ENCODE peak calls at places on chromosomes 6 and 20, in ten cellular contexts. One of them, this sample, is unnamed.
A peak's percentile ranks its signal among the peaks of the same experiment; 100 is the strongest.

GRCh38 chr6:13305791-13306190 is 22.5 kb downstream of the TBC1D7 start:
- DNase-seq in hepatocyte: no peak
- DNase-seq in neuronal stem cell: no peak
- DNase-seq in brain microvascular endothelial cell: no peak
- DNase-seq in HCT116: no peak
- DNase-seq in esophagus squamous epithelium: no peak
- DNase-seq in heart right ventricle: no peak
- DNase-seq in effector memory CD4-positive, alpha-beta T cell: no peak
- DNase-seq in right cardiac atrium: no peak
- DNase-seq in HepG2: no peak
- DNase-seq in this sample: no peak

GRCh38 chr20:11797161-11797560 is 120.5 kb upstream of the BTBD3 start:
- DNase-seq in neuronal stem cell: no peak
- DNase-seq in hepatocyte: no peak
- DNase-seq in HCT116: no peak
- DNase-seq in esophagus squamous epithelium: no peak
- DNase-seq in right cardiac atrium: no peak
- DNase-seq in HepG2: no peak
- DNase-seq in effector memory CD4-positive, alpha-beta T cell: no peak
- DNase-seq in heart right ventricle: no peak
- DNase-seq in brain microvascular endothelial cell: no peak
- DNase-seq in this sample: no peak

GRCh38 chr20:38023181-38024085 is 9.8 kb downstream of the TTI1 start:
- DNase-seq in HepG2: peak; percentile 43
- DNase-seq in right cardiac atrium: no peak
- DNase-seq in esophagus squamous epithelium: no peak
- DNase-seq in hepatocyte: peak; percentile 14
- DNase-seq in heart right ventricle: no peak
- DNase-seq in neuronal stem cell: no peak
- DNase-seq in HCT116: no peak
- DNase-seq in effector memory CD4-positive, alpha-beta T cell: no peak
- DNase-seq in brain microvascular endothelial cell: peak; percentile 62
- DNase-seq in this sample: no peak

GRCh38 chr20:60474385-60474910 is 516.2 kb downstream of the CDH26 start:
- DNase-seq in right cardiac atrium: no peak
- DNase-seq in esophagus squamous epithelium: no peak
- DNase-seq in brain microvascular endothelial cell: no peak
- DNase-seq in HCT116: no peak
- DNase-seq in neuronal stem cell: no peak
- DNase-seq in heart right ventricle: no peak
- DNase-seq in effector memory CD4-positive, alpha-beta T cell: no peak
- DNase-seq in HepG2: no peak
- DNase-seq in hepatocyte: no peak
- DNase-seq in this sample: no peak

GRCh38 chr6:114611696-114612095 is 268.9 kb upstream of the HS3ST5 start:
- DNase-seq in effector memory CD4-positive, alpha-beta T cell: no peak
- DNase-seq in brain microvascular endothelial cell: no peak
- DNase-seq in HepG2: no peak
- DNase-seq in heart right ventricle: no peak
- DNase-seq in HCT116: no peak
- DNase-seq in neuronal stem cell: no peak
- DNase-seq in esophagus squamous epithelium: no peak
- DNase-seq in hepatocyte: no peak
- DNase-seq in right cardiac atrium: no peak
- DNase-seq in this sample: no peak

GRCh38 chr6:75118925-75119515 is 86.8 kb downstream of the COL12A1 start:
- DNase-seq in neuronal stem cell: no peak
- DNase-seq in heart right ventricle: no peak
- DNase-seq in hepatocyte: no peak
- DNase-seq in right cardiac atrium: no peak
- DNase-seq in effector memory CD4-positive, alpha-beta T cell: no peak
- DNase-seq in HepG2: no peak
- DNase-seq in brain microvascular endothelial cell: no peak
- DNase-seq in esophagus squamous epithelium: no peak
- DNase-seq in HCT116: peak; percentile 1
- DNase-seq in this sample: no peak

GRCh38 chr6:12890171-12890790 is 173.7 kb downstream of the PHACTR1 start:
- DNase-seq in neuronal stem cell: no peak
- DNase-seq in heart right ventricle: no peak
- DNase-seq in hepatocyte: no peak
- DNase-seq in brain microvascular endothelial cell: no peak
- DNase-seq in effector memory CD4-positive, alpha-beta T cell: no peak
- DNase-seq in right cardiac atrium: no peak
- DNase-seq in esophagus squamous epithelium: no peak
- DNase-seq in HCT116: peak; percentile 19
- DNase-seq in HepG2: peak; percentile 24
- DNase-seq in this sample: no peak

GRCh38 chr6:89008299-89008698 is 44.9 kb upstream of the RNGTT start:
- DNase-seq in HepG2: no peak
- DNase-seq in heart right ventricle: no peak
- DNase-seq in effector memory CD4-positive, alpha-beta T cell: no peak
- DNase-seq in neuronal stem cell: no peak
- DNase-seq in esophagus squamous epithelium: no peak
- DNase-seq in HCT116: no peak
- DNase-seq in brain microvascular endothelial cell: no peak
- DNase-seq in hepatocyte: no peak
- DNase-seq in right cardiac atrium: no peak
- DNase-seq in this sample: no peak

GRCh38 chr6:54846243-54846856 is at the start of gene FAM83B:
- DNase-seq in esophagus squamous epithelium: no peak
- DNase-seq in heart right ventricle: peak; percentile 19
- DNase-seq in hepatocyte: peak; percentile 86
- DNase-seq in brain microvascular endothelial cell: no peak
- DNase-seq in neuronal stem cell: peak; percentile 30
- DNase-seq in HepG2: no peak
- DNase-seq in HCT116: peak; percentile 61
- DNase-seq in right cardiac atrium: peak; percentile 66
- DNase-seq in effector memory CD4-positive, alpha-beta T cell: no peak
- DNase-seq in this sample: peak; percentile 24

GRCh38 chr20:45138451-45139300 is 14.4 kb upstream of the WFDC12 start:
- DNase-seq in hepatocyte: peak; percentile 71
- DNase-seq in heart right ventricle: peak; percentile 36
- DNase-seq in HCT116: peak; percentile 21
- DNase-seq in HepG2: peak; percentile 34
- DNase-seq in esophagus squamous epithelium: no peak
- DNase-seq in right cardiac atrium: peak; percentile 75
- DNase-seq in brain microvascular endothelial cell: no peak
- DNase-seq in neuronal stem cell: peak; percentile 36
- DNase-seq in effector memory CD4-positive, alpha-beta T cell: no peak
- DNase-seq in this sample: peak; percentile 33

GRCh38 chr6:21949211-21949801 is 347.5 kb downstream of the PRL start:
- DNase-seq in brain microvascular endothelial cell: no peak
- DNase-seq in effector memory CD4-positive, alpha-beta T cell: no peak
- DNase-seq in HCT116: no peak
- DNase-seq in neuronal stem cell: no peak
- DNase-seq in hepatocyte: peak; percentile 52
- DNase-seq in heart right ventricle: no peak
- DNase-seq in right cardiac atrium: no peak
- DNase-seq in esophagus squamous epithelium: no peak
- DNase-seq in HepG2: peak; percentile 12
- DNase-seq in this sample: no peak

GRCh38 chr6:132392292-132392691 is 9.0 kb downstream of the MOXD1 start:
- DNase-seq in HCT116: no peak
- DNase-seq in HepG2: no peak
- DNase-seq in right cardiac atrium: no peak
- DNase-seq in heart right ventricle: no peak
- DNase-seq in effector memory CD4-positive, alpha-beta T cell: no peak
- DNase-seq in hepatocyte: no peak
- DNase-seq in brain microvascular endothelial cell: no peak
- DNase-seq in neuronal stem cell: no peak
- DNase-seq in esophagus squamous epithelium: no peak
- DNase-seq in this sample: no peak
- H3K4me3 ChIP-seq in HCT116: no peak overlapping the region
- H3K4me3 ChIP-seq in HepG2: no peak overlapping the region
- H3K4me3 ChIP-seq in right cardiac atrium: no peak overlapping the region
- H3K4me3 ChIP-seq in heart right ventricle: no peak overlapping the region
- H3K4me3 ChIP-seq in effector memory CD4-positive, alpha-beta T cell: no peak overlapping the region
- H3K4me3 ChIP-seq in hepatocyte: no peak overlapping the region
- H3K4me3 ChIP-seq in brain microvascular endothelial cell: no peak overlapping the region
- H3K4me3 ChIP-seq in neuronal stem cell: no peak overlapping the region
- H3K4me3 ChIP-seq in esophagus squamous epithelium: no peak overlapping the region
- H3K4me3 ChIP-seq in this sample: no peak overlapping the region

GRCh38 chr20:36936341-36936740 is 15.2 kb downstream of the SAMHD1 start:
- DNase-seq in heart right ventricle: no peak
- DNase-seq in brain microvascular endothelial cell: no peak
- DNase-seq in neuronal stem cell: no peak
- DNase-seq in hepatocyte: no peak
- DNase-seq in HepG2: no peak
- DNase-seq in HCT116: no peak
- DNase-seq in esophagus squamous epithelium: no peak
- DNase-seq in effector memory CD4-positive, alpha-beta T cell: no peak
- DNase-seq in right cardiac atrium: no peak
- DNase-seq in this sample: no peak

DNA sequence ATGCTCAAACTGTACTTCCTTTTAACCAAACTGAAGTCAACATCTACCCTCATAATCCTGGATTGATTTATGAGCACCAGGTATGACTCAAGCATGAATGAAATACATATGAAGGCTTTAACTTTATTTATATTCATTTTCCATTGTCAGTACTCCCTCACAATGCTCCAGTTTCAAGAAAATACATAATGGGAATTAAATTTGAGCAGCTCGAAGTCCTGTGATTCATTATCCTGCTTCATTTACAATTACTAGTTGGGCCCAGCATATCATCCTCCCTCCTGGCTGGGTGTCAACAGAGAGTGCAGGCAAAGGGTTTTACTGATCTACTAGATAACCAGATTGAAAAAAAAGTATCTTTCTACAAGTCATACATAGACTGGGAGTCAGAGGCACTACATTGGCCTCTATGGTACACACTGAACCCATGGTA is 10.1 kb downstream of the SAMHD1 start:
- DNase-seq in neuronal stem cell: no peak
- DNase-seq in HepG2: no peak
- DNase-seq in brain microvascular endothelial cell: no peak
- DNase-seq in esophagus squamous epithelium: no peak
- DNase-seq in HCT116: no peak
- DNase-seq in right cardiac atrium: no peak
- DNase-seq in effector memory CD4-positive, alpha-beta T cell: no peak
- DNase-seq in hepatocyte: no peak
- DNase-seq in heart right ventricle: no peak
- DNase-seq in this sample: no peak
- H3K27ac ChIP-seq in neuronal stem cell: no peak overlapping the region
- H3K27ac ChIP-seq in HepG2: no peak overlapping the region
- H3K27ac ChIP-seq in brain microvascular endothelial cell: no peak overlapping the region
- H3K27ac ChIP-seq in esophagus squamous epithelium: peak overlapping the region; percentile 92
- H3K27ac ChIP-seq in HCT116: no peak overlapping the region
- H3K27ac ChIP-seq in right cardiac atrium: peak overlapping the region; percentile 45
- H3K27ac ChIP-seq in effector memory CD4-positive, alpha-beta T cell: peak overlapping the region; percentile 92
- H3K27ac ChIP-seq in hepatocyte: peak overlapping the region; percentile 24
- H3K27ac ChIP-seq in heart right ventricle: no peak overlapping the region
- H3K27ac ChIP-seq in this sample: peak overlapping the region; percentile 6

DNA sequence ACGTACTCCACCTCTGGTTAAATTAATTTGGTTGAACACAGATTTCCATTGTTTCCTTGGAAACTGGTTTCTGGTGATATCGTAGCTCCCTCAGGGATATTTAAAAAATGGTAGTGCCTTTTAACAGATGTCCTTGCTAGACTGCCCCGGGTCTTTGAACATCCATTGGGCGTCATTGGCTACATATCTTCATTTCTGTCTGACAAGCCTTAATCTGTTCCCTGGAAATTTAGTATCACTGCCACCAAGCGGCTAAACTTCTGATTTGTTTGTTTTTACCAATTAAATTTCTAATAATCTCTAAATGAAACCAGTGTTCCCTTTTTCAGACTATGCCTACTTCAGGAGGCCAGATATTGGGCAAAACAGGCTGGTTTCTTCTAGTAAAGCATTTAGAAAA is 249.3 kb downstream of the ZFAND3 start:
- DNase-seq in effector memory CD4-positive, alpha-beta T cell: no peak
- DNase-seq in HepG2: no peak
- DNase-seq in esophagus squamous epithelium: no peak
- DNase-seq in right cardiac atrium: no peak
- DNase-seq in heart right ventricle: no peak
- DNase-seq in HCT116: no peak
- DNase-seq in hepatocyte: no peak
- DNase-seq in neuronal stem cell: no peak
- DNase-seq in brain microvascular endothelial cell: no peak
- DNase-seq in this sample: no peak
- H3K4me3 ChIP-seq in effector memory CD4-positive, alpha-beta T cell: no peak overlapping the region
- H3K4me3 ChIP-seq in HepG2: no peak overlapping the region
- H3K4me3 ChIP-seq in esophagus squamous epithelium: no peak overlapping the region
- H3K4me3 ChIP-seq in right cardiac atrium: no peak overlapping the region
- H3K4me3 ChIP-seq in heart right ventricle: no peak overlapping the region
- H3K4me3 ChIP-seq in HCT116: no peak overlapping the region
- H3K4me3 ChIP-seq in hepatocyte: no peak overlapping the region
- H3K4me3 ChIP-seq in neuronal stem cell: no peak overlapping the region
- H3K4me3 ChIP-seq in brain microvascular endothelial cell: no peak overlapping the region
- H3K4me3 ChIP-seq in this sample: no peak overlapping the region

GRCh38 chr6:169820358-169820757 is 68.9 kb downstream of the ERMARD start:
- DNase-seq in brain microvascular endothelial cell: no peak
- DNase-seq in esophagus squamous epithelium: no peak
- DNase-seq in effector memory CD4-positive, alpha-beta T cell: no peak
- DNase-seq in HepG2: no peak
- DNase-seq in right cardiac atrium: no peak
- DNase-seq in HCT116: no peak
- DNase-seq in heart right ventricle: no peak
- DNase-seq in hepatocyte: no peak
- DNase-seq in neuronal stem cell: no peak
- DNase-seq in this sample: no peak

GRCh38 chr6:169816054-169816453 is 64.6 kb downstream of the ERMARD start:
- DNase-seq in neuronal stem cell: no peak
- DNase-seq in HCT116: no peak
- DNase-seq in right cardiac atrium: no peak
- DNase-seq in hepatocyte: no peak
- DNase-seq in esophagus squamous epithelium: no peak
- DNase-seq in effector memory CD4-positive, alpha-beta T cell: no peak
- DNase-seq in heart right ventricle: no peak
- DNase-seq in HepG2: no peak
- DNase-seq in brain microvascular endothelial cell: no peak
- DNase-seq in this sample: no peak

GRCh38 chr6:169813969-169814368 is 62.5 kb downstream of the ERMARD start:
- DNase-seq in hepatocyte: no peak
- DNase-seq in heart right ventricle: no peak
- DNase-seq in effector memory CD4-positive, alpha-beta T cell: no peak
- DNase-seq in HepG2: no peak
- DNase-seq in HCT116: no peak
- DNase-seq in esophagus squamous epithelium: no peak
- DNase-seq in right cardiac atrium: no peak
- DNase-seq in brain microvascular endothelial cell: no peak
- DNase-seq in neuronal stem cell: no peak
- DNase-seq in this sample: no peak

GRCh38 chr6:169812257-169812644 is 60.8 kb downstream of the ERMARD start:
- DNase-seq in neuronal stem cell: no peak
- DNase-seq in HCT116: no peak
- DNase-seq in brain microvascular endothelial cell: no peak
- DNase-seq in right cardiac atrium: no peak
- DNase-seq in esophagus squamous epithelium: no peak
- DNase-seq in heart right ventricle: no peak
- DNase-seq in HepG2: no peak
- DNase-seq in hepatocyte: no peak
- DNase-seq in effector memory CD4-positive, alpha-beta T cell: no peak
- DNase-seq in this sample: no peak

DNA sequence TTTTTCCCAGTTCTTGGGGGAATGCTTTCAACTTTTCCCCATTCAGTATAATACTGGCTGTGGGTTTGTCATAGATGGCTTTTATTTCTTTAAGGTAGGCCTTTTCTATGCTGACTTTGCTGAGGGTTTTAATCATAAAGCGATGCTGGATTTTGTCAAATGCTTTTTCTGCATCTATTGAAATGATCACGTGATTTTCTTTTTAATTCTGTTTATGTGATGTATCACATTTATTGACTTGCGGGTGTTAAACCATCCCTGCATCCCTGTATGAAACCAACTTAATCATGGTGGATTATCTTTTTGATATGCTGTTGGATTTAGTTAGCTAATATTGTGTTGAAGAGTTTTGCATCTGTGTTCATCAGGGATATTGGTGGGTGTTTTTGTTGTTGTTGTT is 65.6 kb downstream of the ERMARD start:
- DNase-seq in effector memory CD4-positive, alpha-beta T cell: no peak
- DNase-seq in esophagus squamous epithelium: no peak
- DNase-seq in hepatocyte: no peak
- DNase-seq in heart right ventricle: no peak
- DNase-seq in neuronal stem cell: no peak
- DNase-seq in brain microvascular endothelial cell: no peak
- DNase-seq in HCT116: no peak
- DNase-seq in HepG2: no peak
- DNase-seq in right cardiac atrium: no peak
- DNase-seq in this sample: no peak
- H3K27ac ChIP-seq in effector memory CD4-positive, alpha-beta T cell: no peak overlapping the region
- H3K27ac ChIP-seq in esophagus squamous epithelium: no peak overlapping the region
- H3K27ac ChIP-seq in hepatocyte: no peak overlapping the region
- H3K27ac ChIP-seq in heart right ventricle: no peak overlapping the region
- H3K27ac ChIP-seq in neuronal stem cell: no peak overlapping the region
- H3K27ac ChIP-seq in brain microvascular endothelial cell: no peak overlapping the region
- H3K27ac ChIP-seq in HCT116: no peak overlapping the region
- H3K27ac ChIP-seq in HepG2: no peak overlapping the region
- H3K27ac ChIP-seq in right cardiac atrium: no peak overlapping the region
- H3K27ac ChIP-seq in this sample: no peak overlapping the region

This sample was measured in heart left ventricle.